ENCODE peak calls at places on chromosomes 11 and 22, in seven cellular contexts. One of them, this sample, is unnamed.

GRCh38 chr11:99098751-99099150 is 78.0 kb downstream of the CNTN5 start:
- DNase-seq in A172: no peak
- DNase-seq in EL: no peak
- DNase-seq in Ammon's horn: peak
- DNase-seq in NCI-H1092: no peak
- DNase-seq in left colon: no peak
- DNase-seq in endothelial cell: no peak
- DNase-seq in this sample: no peak

GRCh38 chr11:19872526-19873135 is 160.0 kb downstream of the NAV2 start:
- DNase-seq in A172: no peak
- DNase-seq in EL: no peak
- DNase-seq in Ammon's horn: no peak
- DNase-seq in NCI-H1092: peak
- DNase-seq in left colon: no peak
- DNase-seq in endothelial cell: no peak
- DNase-seq in this sample: no peak

GRCh38 chr11:3091846-3092602 is 34.8 kb upstream of the CARS1 start:
- DNase-seq in A172: peak
- DNase-seq in EL: peak
- DNase-seq in Ammon's horn: peak
- DNase-seq in NCI-H1092: peak
- DNase-seq in left colon: peak
- DNase-seq in endothelial cell: peak
- DNase-seq in this sample: peak

GRCh38 chr11:111320728-111321568 is 22.6 kb downstream of the POU2AF3 start:
- DNase-seq in A172: no peak
- DNase-seq in EL: no peak
- DNase-seq in Ammon's horn: no peak
- DNase-seq in NCI-H1092: no peak
- DNase-seq in left colon: no peak
- DNase-seq in endothelial cell: no peak
- DNase-seq in this sample: no peak

GRCh38 chr22:20174785-20175596 is 24.1 kb upstream of the CCDC188 start:
- DNase-seq in A172: no peak
- DNase-seq in EL: no peak
- DNase-seq in Ammon's horn: no peak
- DNase-seq in NCI-H1092: no peak
- DNase-seq in left colon: no peak
- DNase-seq in endothelial cell: peak
- DNase-seq in this sample: no peak

GRCh38 chr11:44994753-44995152 is 44.1 kb upstream of the TP53I11 start:
- DNase-seq in A172: no peak
- DNase-seq in EL: no peak
- DNase-seq in Ammon's horn: no peak
- DNase-seq in NCI-H1092: no peak
- DNase-seq in left colon: no peak
- DNase-seq in endothelial cell: no peak
- DNase-seq in this sample: no peak

GRCh38 chr22:19868773-19869471 is 14.2 kb upstream of the GNB1L start:
- DNase-seq in A172: no peak
- DNase-seq in EL: no peak
- DNase-seq in Ammon's horn: peak
- DNase-seq in NCI-H1092: no peak
- DNase-seq in left colon: peak
- DNase-seq in endothelial cell: peak
- DNase-seq in this sample: peak

GRCh38 chr22:17441326-17441725 is 72.1 kb downstream of the CECR2 start:
- DNase-seq in A172: no peak
- DNase-seq in EL: no peak
- DNase-seq in Ammon's horn: no peak
- DNase-seq in NCI-H1092: no peak
- DNase-seq in left colon: no peak
- DNase-seq in endothelial cell: no peak
- DNase-seq in this sample: no peak

GRCh38 chr11:110128161-110128560 is 35.0 kb downstream of the ZC3H12C start:
- DNase-seq in A172: no peak
- DNase-seq in EL: no peak
- DNase-seq in Ammon's horn: no peak
- DNase-seq in NCI-H1092: no peak
- DNase-seq in left colon: no peak
- DNase-seq in endothelial cell: no peak
- DNase-seq in this sample: peak

GRCh38 chr11:77113382-77114088 is 10.9 kb downstream of the OMP start:
- DNase-seq in A172: peak
- DNase-seq in EL: peak
- DNase-seq in Ammon's horn: no peak
- DNase-seq in NCI-H1092: peak
- DNase-seq in left colon: peak
- DNase-seq in endothelial cell: peak
- DNase-seq in this sample: peak

GRCh38 chr11:87917111-87917510 is 258.1 kb downstream of the RAB38 start:
- DNase-seq in A172: no peak
- DNase-seq in EL: no peak
- DNase-seq in Ammon's horn: no peak
- DNase-seq in NCI-H1092: no peak
- DNase-seq in left colon: no peak
- DNase-seq in endothelial cell: no peak
- DNase-seq in this sample: no peak

GRCh38 chr11:117482881-117483280 is 155.2 kb downstream of the CEP164 start:
- DNase-seq in A172: no peak
- DNase-seq in EL: no peak
- DNase-seq in Ammon's horn: no peak
- DNase-seq in NCI-H1092: no peak
- DNase-seq in left colon: no peak
- DNase-seq in endothelial cell: no peak
- DNase-seq in this sample: no peak

GRCh38 chr11:34972892-34973291 is 56.5 kb downstream of the PDHX start:
- DNase-seq in A172: peak
- DNase-seq in EL: peak
- DNase-seq in Ammon's horn: no peak
- DNase-seq in NCI-H1092: no peak
- DNase-seq in left colon: no peak
- DNase-seq in endothelial cell: no peak
- DNase-seq in this sample: peak

GRCh38 chr11:63996512-63996911 is 10.3 kb downstream of the OTUB1 start:
- DNase-seq in A172: no peak
- DNase-seq in EL: no peak
- DNase-seq in Ammon's horn: no peak
- DNase-seq in NCI-H1092: no peak
- DNase-seq in left colon: no peak
- DNase-seq in endothelial cell: no peak
- DNase-seq in this sample: no peak

GRCh38 chr22:29625090-29625825 is 21.8 kb downstream of the NF2 start:
- DNase-seq in A172: peak
- DNase-seq in EL: peak
- DNase-seq in Ammon's horn: peak
- DNase-seq in NCI-H1092: peak
- DNase-seq in left colon: peak
- DNase-seq in endothelial cell: peak
- DNase-seq in this sample: peak

GRCh38 chr22:25650834-25651233 is 86.4 kb downstream of the GRK3 start:
- DNase-seq in A172: no peak
- DNase-seq in EL: no peak
- DNase-seq in Ammon's horn: no peak
- DNase-seq in NCI-H1092: no peak
- DNase-seq in left colon: no peak
- DNase-seq in endothelial cell: no peak
- DNase-seq in this sample: no peak

GRCh38 chr11:78295991-78296930 is 107.5 kb downstream of the USP35 start:
- DNase-seq in A172: no peak
- DNase-seq in EL: no peak
- DNase-seq in Ammon's horn: no peak
- DNase-seq in NCI-H1092: no peak
- DNase-seq in left colon: no peak
- DNase-seq in endothelial cell: no peak
- DNase-seq in this sample: no peak

GRCh38 chr11:36340909-36341308 is 44.8 kb downstream of the PRR5L start:
- DNase-seq in A172: no peak
- DNase-seq in EL: no peak
- DNase-seq in Ammon's horn: no peak
- DNase-seq in NCI-H1092: no peak
- DNase-seq in left colon: no peak
- DNase-seq in endothelial cell: no peak
- DNase-seq in this sample: no peak

GRCh38 chr11:134655189-134655937 is 243.3 kb upstream of the B3GAT1 start:
- DNase-seq in A172: no peak
- DNase-seq in EL: no peak
- DNase-seq in Ammon's horn: no peak
- DNase-seq in NCI-H1092: no peak
- DNase-seq in left colon: no peak
- DNase-seq in endothelial cell: no peak
- DNase-seq in this sample: no peak

GRCh38 chr11:16347928-16348685 is 8.2 kb downstream of the SOX6 start:
- DNase-seq in A172: no peak
- DNase-seq in EL: no peak
- DNase-seq in Ammon's horn: no peak
- DNase-seq in NCI-H1092: peak
- DNase-seq in left colon: no peak
- DNase-seq in endothelial cell: no peak
- DNase-seq in this sample: peak

GRCh38 chr22:46721716-46722115 is 16.3 kb downstream of the CERK start:
- DNase-seq in A172: no peak
- DNase-seq in EL: no peak
- DNase-seq in Ammon's horn: no peak
- DNase-seq in NCI-H1092: no peak
- DNase-seq in left colon: no peak
- DNase-seq in endothelial cell: no peak
- DNase-seq in this sample: no peak

GRCh38 chr22:46213052-46213451 is 37.0 kb downstream of the CDPF1 start:
- DNase-seq in A172: no peak
- DNase-seq in EL: peak
- DNase-seq in Ammon's horn: no peak
- DNase-seq in NCI-H1092: no peak
- DNase-seq in left colon: no peak
- DNase-seq in endothelial cell: no peak
- DNase-seq in this sample: no peak

GRCh38 chr11:17267576-17267975 is 9.0 kb upstream of the NUCB2 start:
- DNase-seq in A172: peak
- DNase-seq in EL: peak
- DNase-seq in Ammon's horn: no peak
- DNase-seq in NCI-H1092: no peak
- DNase-seq in left colon: no peak
- DNase-seq in endothelial cell: no peak
- DNase-seq in this sample: peak